ENCODE peak calls at places on chromosome 14, in seven cellular contexts. L, B, K, U, V, J and R are unnamed samples. For H3K4me1, the result is how much of the 10 kb centered on the place peaks cover.

GRCh38 chr14:58501214-58501816 is 73.8 kb downstream of the KIAA0586 start:
- DNase-seq in L (peak), U (peak), B (peak), J (peak), K (no peak), V (peak), R (peak)

GRCh38 chr14:76778546-76779215 is 17.4 kb downstream of the VASH1 start:
- DNase-seq in J (no peak), B (no peak), U (no peak), V (no peak), K (no peak), L (no peak), R (no peak)

GRCh38 chr14:65849096-65849495 is 436.6 kb downstream of the FUT8 start:
- DNase-seq in L (no peak), K (no peak), V (no peak), J (no peak), U (no peak), B (no peak), R (no peak)

GRCh38 chr14:65703996-65704395 is 291.5 kb downstream of the FUT8 start:
- DNase-seq in B (no peak), J (no peak), L (no peak), U (no peak), K (no peak), V (no peak), R (no peak)

GRCh38 chr14:32623300-32624093 is 294.4 kb downstream of the AKAP6 start:
- DNase-seq in U (no peak), V (no peak), K (no peak), J (no peak), B (no peak), L (no peak), R (no peak)

GRCh38 chr14:90743826-90744225 is 72.4 kb downstream of the TTC7B start:
- DNase-seq in K (no peak), V (no peak), U (no peak), J (no peak), L (no peak), B (no peak), R (no peak)

GRCh38 chr14:54600685-54601084 is 33.8 kb downstream of the SAMD4A start:
- DNase-seq in V (no peak), J (no peak), L (no peak), B (no peak), K (no peak), U (no peak), R (no peak)

GRCh38 chr14:38409081-38409705 is 153.3 kb upstream of the CLEC14A start:
- DNase-seq in B (no peak), U (no peak), V (no peak), J (no peak), K (no peak), L (no peak), R (no peak)

GRCh38 chr14:65462411-65462810 is 49.9 kb downstream of the FUT8 start:
- DNase-seq in B (no peak), L (no peak), V (no peak), J (peak), K (no peak), U (no peak), R (no peak)

GRCh38 chr14:68884031-68885030 is 91.5 kb upstream of the ZFP36L1 start:
- DNase-seq in V (peak), U (no peak), K (no peak), L (peak), J (no peak), B (no peak), R (peak)

GRCh38 chr14:61381589-61381988 is 60.2 kb downstream of the PRKCH start:
- DNase-seq in J (no peak), B (no peak), U (no peak), K (no peak), V (no peak), L (no peak), R (no peak)

GRCh38 chr14:94110552-94111181 is at the start of gene IFI27:
- DNase-seq in U (peak), B (no peak), J (no peak), K (no peak), L (no peak), V (no peak), R (no peak)
- TF ChIP-seq SIN3A in U (no peak), B (no peak), J (no peak), K (no peak), L (no peak), V (no peak), R (no peak)

GRCh38 chr14:77892381-77892871 is 92.5 kb downstream of the ADCK1 start:
- DNase-seq in K (no peak), J (no peak), V (no peak), U (peak), L (no peak), B (no peak), R (no peak)
- TF ChIP-seq CTCF in K (no peak), J (no peak), V (no peak), U (no peak), L (no peak), B (no peak), R (no peak)

GRCh38 chr14:100570726-100571454 is 16.3 kb downstream of the BEGAIN start:
- DNase-seq in U (no peak), V (no peak), K (no peak), L (no peak), B (no peak), J (no peak), R (no peak)
- H3K4me1 ChIP-seq in U (under half), V (under half), K (under half), L (under half), B (under half), J (under half), R (under half)

GRCh38 chr14:73741876-73742519 is 27.8 kb upstream of the PNMA1 start:
- DNase-seq in V (no peak), J (no peak), K (no peak), U (peak), L (no peak), B (peak), R (no peak)
- TF ChIP-seq SIN3A in V (no peak), J (no peak), K (no peak), U (no peak), L (no peak), B (no peak), R (no peak)